ENCODE peak calls at places on chromosomes 11 and 22, in ten cellular contexts. One of them, this sample, is unnamed.

GRCh38 chr11:79155237-79155636 is 285.6 kb downstream of the TENM4 start:
- DNase-seq in body of pancreas: no peak
- DNase-seq in SK-N-SH: no peak
- DNase-seq in BJ: no peak
- DNase-seq in CD8-positive, alpha-beta T cell: no peak
- DNase-seq in kidney epithelial cell: no peak
- DNase-seq in NB4: no peak
- DNase-seq in brain microvascular endothelial cell: no peak
- DNase-seq in GM23338: no peak
- DNase-seq in astrocyte: no peak
- DNase-seq in this sample: no peak

GRCh38 chr11:10139081-10139480 is 154.9 kb downstream of the SBF2 start:
- DNase-seq in body of pancreas: no peak
- DNase-seq in SK-N-SH: no peak
- DNase-seq in BJ: no peak
- DNase-seq in CD8-positive, alpha-beta T cell: no peak
- DNase-seq in kidney epithelial cell: no peak
- DNase-seq in NB4: no peak
- DNase-seq in brain microvascular endothelial cell: no peak
- DNase-seq in GM23338: no peak
- DNase-seq in astrocyte: no peak
- DNase-seq in this sample: no peak

GRCh38 chr11:537622-538430 is 499 bp downstream of the LRRC56 start:
- DNase-seq in body of pancreas: peak
- DNase-seq in SK-N-SH: no peak
- DNase-seq in BJ: no peak
- DNase-seq in CD8-positive, alpha-beta T cell: no peak
- DNase-seq in kidney epithelial cell: no peak
- DNase-seq in NB4: no peak
- DNase-seq in brain microvascular endothelial cell: no peak
- DNase-seq in GM23338: no peak
- DNase-seq in astrocyte: no peak
- DNase-seq in this sample: no peak

GRCh38 chr11:108897071-108897481 is 232.2 kb downstream of the DDX10 start:
- DNase-seq in body of pancreas: no peak
- DNase-seq in SK-N-SH: no peak
- DNase-seq in BJ: no peak
- DNase-seq in CD8-positive, alpha-beta T cell: no peak
- DNase-seq in kidney epithelial cell: no peak
- DNase-seq in NB4: no peak
- DNase-seq in brain microvascular endothelial cell: no peak
- DNase-seq in GM23338: no peak
- DNase-seq in astrocyte: peak
- DNase-seq in this sample: no peak

GRCh38 chr22:42418811-42419243 is 13.4 kb downstream of the NFAM1 start:
- DNase-seq in body of pancreas: no peak
- DNase-seq in SK-N-SH: no peak
- DNase-seq in BJ: no peak
- DNase-seq in CD8-positive, alpha-beta T cell: no peak
- DNase-seq in kidney epithelial cell: no peak
- DNase-seq in NB4: peak
- DNase-seq in brain microvascular endothelial cell: no peak
- DNase-seq in GM23338: no peak
- DNase-seq in astrocyte: no peak
- DNase-seq in this sample: no peak

GRCh38 chr11:8192896-8193209 is 24.0 kb upstream of the RIC3 start:
- DNase-seq in body of pancreas: no peak
- DNase-seq in SK-N-SH: no peak
- DNase-seq in BJ: no peak
- DNase-seq in CD8-positive, alpha-beta T cell: no peak
- DNase-seq in kidney epithelial cell: no peak
- DNase-seq in NB4: no peak
- DNase-seq in brain microvascular endothelial cell: no peak
- DNase-seq in GM23338: no peak
- DNase-seq in astrocyte: no peak
- DNase-seq in this sample: no peak

GRCh38 chr22:37846433-37846832 is 2.3 kb upstream of the ANKRD54 start:
- DNase-seq in body of pancreas: no peak
- DNase-seq in SK-N-SH: no peak
- DNase-seq in BJ: no peak
- DNase-seq in CD8-positive, alpha-beta T cell: no peak
- DNase-seq in kidney epithelial cell: no peak
- DNase-seq in NB4: no peak
- DNase-seq in brain microvascular endothelial cell: no peak
- DNase-seq in GM23338: no peak
- DNase-seq in astrocyte: no peak
- DNase-seq in this sample: no peak

GRCh38 chr11:134537941-134538340 is 125.9 kb upstream of the B3GAT1 start:
- DNase-seq in body of pancreas: peak
- DNase-seq in SK-N-SH: no peak
- DNase-seq in BJ: no peak
- DNase-seq in CD8-positive, alpha-beta T cell: no peak
- DNase-seq in kidney epithelial cell: no peak
- DNase-seq in NB4: no peak
- DNase-seq in brain microvascular endothelial cell: no peak
- DNase-seq in GM23338: no peak
- DNase-seq in astrocyte: no peak
- DNase-seq in this sample: no peak

GRCh38 chr11:79461144-79461543 is 20.3 kb upstream of the TENM4 start:
- DNase-seq in body of pancreas: no peak
- DNase-seq in SK-N-SH: peak
- DNase-seq in BJ: no peak
- DNase-seq in CD8-positive, alpha-beta T cell: no peak
- DNase-seq in kidney epithelial cell: no peak
- DNase-seq in NB4: peak
- DNase-seq in brain microvascular endothelial cell: no peak
- DNase-seq in GM23338: peak
- DNase-seq in astrocyte: peak
- DNase-seq in this sample: no peak

GRCh38 chr11:43830928-43831440 is 49.6 kb upstream of the ALKBH3 start:
- DNase-seq in body of pancreas: no peak
- DNase-seq in SK-N-SH: no peak
- DNase-seq in BJ: peak
- DNase-seq in CD8-positive, alpha-beta T cell: no peak
- DNase-seq in kidney epithelial cell: peak
- DNase-seq in NB4: peak
- DNase-seq in brain microvascular endothelial cell: peak
- DNase-seq in GM23338: no peak
- DNase-seq in astrocyte: peak
- DNase-seq in this sample: peak

GRCh38 chr11:123478352-123478986 is 48.4 kb downstream of the GRAMD1B start:
- DNase-seq in body of pancreas: peak
- DNase-seq in SK-N-SH: peak
- DNase-seq in BJ: no peak
- DNase-seq in CD8-positive, alpha-beta T cell: peak
- DNase-seq in kidney epithelial cell: no peak
- DNase-seq in NB4: peak
- DNase-seq in brain microvascular endothelial cell: peak
- DNase-seq in GM23338: peak
- DNase-seq in astrocyte: peak
- DNase-seq in this sample: no peak
- TF ChIP-seq CTCF in body of pancreas: no peak
- TF ChIP-seq CTCF in SK-N-SH: peak
- TF ChIP-seq CTCF in BJ: peak
- TF ChIP-seq CTCF in CD8-positive, alpha-beta T cell: peak
- TF ChIP-seq CTCF in kidney epithelial cell: peak
- TF ChIP-seq CTCF in NB4: peak
- TF ChIP-seq CTCF in brain microvascular endothelial cell: peak
- TF ChIP-seq CTCF in GM23338: peak
- TF ChIP-seq CTCF in astrocyte: peak
- TF ChIP-seq CTCF in this sample: peak

DNA sequence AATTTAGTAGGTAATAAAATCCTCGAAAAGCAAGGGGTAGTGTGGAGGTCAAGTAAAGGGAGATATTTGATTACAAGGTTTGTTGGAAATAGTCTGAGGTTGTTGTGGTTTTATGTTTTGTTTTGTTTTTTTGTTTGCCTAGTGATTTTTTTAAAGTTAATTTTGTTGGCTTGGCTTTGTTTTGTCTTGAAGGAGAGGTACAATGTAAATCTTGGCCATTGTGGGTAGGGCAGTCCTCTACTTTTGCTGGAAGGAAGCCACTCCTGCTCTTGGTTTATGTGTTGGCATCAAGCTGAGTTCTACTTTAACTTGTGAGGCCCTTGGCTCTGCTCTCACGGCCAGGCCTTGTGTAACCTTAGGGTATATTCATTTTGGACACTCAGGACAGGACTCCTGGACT is 3.2 kb downstream of the AMOTL1 start:
- DNase-seq in body of pancreas: no peak
- DNase-seq in SK-N-SH: no peak
- DNase-seq in BJ: no peak
- DNase-seq in CD8-positive, alpha-beta T cell: no peak
- DNase-seq in kidney epithelial cell: no peak
- DNase-seq in NB4: no peak
- DNase-seq in brain microvascular endothelial cell: no peak
- DNase-seq in GM23338: no peak
- DNase-seq in astrocyte: no peak
- DNase-seq in this sample: no peak
- H3K4me3 ChIP-seq in body of pancreas: no peak
- H3K4me3 ChIP-seq in SK-N-SH: no peak
- H3K4me3 ChIP-seq in BJ: no peak
- H3K4me3 ChIP-seq in CD8-positive, alpha-beta T cell: no peak
- H3K4me3 ChIP-seq in kidney epithelial cell: no peak
- H3K4me3 ChIP-seq in NB4: no peak
- H3K4me3 ChIP-seq in brain microvascular endothelial cell: no peak
- H3K4me3 ChIP-seq in GM23338: no peak
- H3K4me3 ChIP-seq in astrocyte: no peak
- H3K4me3 ChIP-seq in this sample: no peak

GRCh38 chr11:82494988-82495432 is 238.7 kb downstream of the FAM181B start:
- DNase-seq in body of pancreas: peak
- DNase-seq in SK-N-SH: peak
- DNase-seq in BJ: no peak
- DNase-seq in CD8-positive, alpha-beta T cell: no peak
- DNase-seq in kidney epithelial cell: no peak
- DNase-seq in NB4: peak
- DNase-seq in brain microvascular endothelial cell: no peak
- DNase-seq in GM23338: peak
- DNase-seq in astrocyte: no peak
- DNase-seq in this sample: no peak
- TF ChIP-seq CTCF in body of pancreas: peak
- TF ChIP-seq CTCF in SK-N-SH: peak
- TF ChIP-seq CTCF in BJ: no peak
- TF ChIP-seq CTCF in CD8-positive, alpha-beta T cell: no peak
- TF ChIP-seq CTCF in kidney epithelial cell: peak
- TF ChIP-seq CTCF in NB4: peak
- TF ChIP-seq CTCF in brain microvascular endothelial cell: no peak
- TF ChIP-seq CTCF in GM23338: peak
- TF ChIP-seq CTCF in astrocyte: peak
- TF ChIP-seq CTCF in this sample: no peak

DNA sequence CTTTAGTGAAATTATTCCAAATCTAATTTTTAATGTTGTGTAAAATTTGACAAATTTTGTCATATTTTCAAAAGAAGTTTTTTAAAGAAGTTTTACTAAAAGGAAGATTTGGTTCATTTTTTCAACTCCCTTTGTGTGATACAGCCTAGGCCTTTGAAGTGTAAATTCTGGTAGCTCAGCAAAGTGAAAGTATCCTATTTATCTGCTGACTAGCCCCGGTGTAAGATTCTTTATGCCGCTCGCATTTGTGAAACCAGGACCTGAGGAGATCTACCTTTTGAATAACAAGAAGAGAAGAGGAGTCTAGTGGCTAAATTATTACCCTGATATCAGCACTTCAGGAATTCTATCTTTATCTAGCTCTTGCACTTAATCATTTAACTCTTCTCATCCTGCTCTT is 177.4 kb downstream of the JRKL start:
- DNase-seq in body of pancreas: no peak
- DNase-seq in SK-N-SH: no peak
- DNase-seq in BJ: no peak
- DNase-seq in CD8-positive, alpha-beta T cell: no peak
- DNase-seq in kidney epithelial cell: no peak
- DNase-seq in NB4: no peak
- DNase-seq in brain microvascular endothelial cell: no peak
- DNase-seq in GM23338: peak
- DNase-seq in astrocyte: no peak
- DNase-seq in this sample: no peak
- H3K4me3 ChIP-seq in body of pancreas: no peak
- H3K4me3 ChIP-seq in SK-N-SH: no peak
- H3K4me3 ChIP-seq in BJ: no peak
- H3K4me3 ChIP-seq in CD8-positive, alpha-beta T cell: no peak
- H3K4me3 ChIP-seq in kidney epithelial cell: no peak
- H3K4me3 ChIP-seq in NB4: no peak
- H3K4me3 ChIP-seq in brain microvascular endothelial cell: peak
- H3K4me3 ChIP-seq in GM23338: peak
- H3K4me3 ChIP-seq in astrocyte: peak
- H3K4me3 ChIP-seq in this sample: no peak

GRCh38 chr11:85232559-85232958 is 394.6 kb downstream of the DLG2 start:
- DNase-seq in body of pancreas: no peak
- DNase-seq in SK-N-SH: no peak
- DNase-seq in BJ: no peak
- DNase-seq in CD8-positive, alpha-beta T cell: no peak
- DNase-seq in kidney epithelial cell: no peak
- DNase-seq in NB4: no peak
- DNase-seq in brain microvascular endothelial cell: no peak
- DNase-seq in GM23338: no peak
- DNase-seq in astrocyte: no peak
- DNase-seq in this sample: no peak

GRCh38 chr11:85238907-85239306 is 388.2 kb downstream of the DLG2 start:
- DNase-seq in body of pancreas: no peak
- DNase-seq in SK-N-SH: no peak
- DNase-seq in BJ: no peak
- DNase-seq in CD8-positive, alpha-beta T cell: no peak
- DNase-seq in kidney epithelial cell: no peak
- DNase-seq in NB4: no peak
- DNase-seq in brain microvascular endothelial cell: no peak
- DNase-seq in GM23338: no peak
- DNase-seq in astrocyte: no peak
- DNase-seq in this sample: no peak

DNA sequence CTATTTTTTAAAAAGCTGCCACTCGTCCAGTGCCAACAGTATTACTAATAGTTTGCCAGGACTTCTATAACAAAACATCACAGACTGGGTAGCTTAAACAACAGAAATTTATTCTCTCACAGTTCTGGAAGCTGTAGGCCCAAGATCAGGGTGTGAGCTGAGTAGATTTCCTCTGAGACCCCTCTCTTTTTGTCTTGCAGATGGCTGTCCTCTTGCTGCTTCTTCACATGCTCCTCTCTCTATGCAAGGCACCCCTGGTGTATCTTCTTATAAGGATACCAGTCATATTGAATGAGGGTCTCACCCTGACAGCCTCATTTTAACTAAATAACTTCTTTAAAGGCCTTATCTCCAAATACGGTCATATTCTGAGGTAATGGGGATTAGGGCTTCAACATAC is 390.9 kb downstream of the DLG2 start:
- DNase-seq in body of pancreas: no peak
- DNase-seq in SK-N-SH: no peak
- DNase-seq in BJ: no peak
- DNase-seq in CD8-positive, alpha-beta T cell: no peak
- DNase-seq in kidney epithelial cell: no peak
- DNase-seq in NB4: no peak
- DNase-seq in brain microvascular endothelial cell: no peak
- DNase-seq in GM23338: peak
- DNase-seq in astrocyte: no peak
- DNase-seq in this sample: no peak
- TF ChIP-seq CTCF in body of pancreas: no peak
- TF ChIP-seq CTCF in SK-N-SH: no peak
- TF ChIP-seq CTCF in BJ: no peak
- TF ChIP-seq CTCF in CD8-positive, alpha-beta T cell: no peak
- TF ChIP-seq CTCF in kidney epithelial cell: no peak
- TF ChIP-seq CTCF in NB4: no peak
- TF ChIP-seq CTCF in brain microvascular endothelial cell: no peak
- TF ChIP-seq CTCF in GM23338: no peak
- TF ChIP-seq CTCF in astrocyte: no peak
- TF ChIP-seq CTCF in this sample: no peak